ENCODE peak calls at places on chromosomes 2 and 18, in five cellular contexts. G is NT2/D1, W is HepG2, X is GM12878, Q is HCT116. A is an unnamed sample.

GRCh38 chr2:63842149-63843061 is 709 bp downstream of the UGP2 start:
- DNase-seq in G (no peak), W (peak), X (no peak), Q (no peak), A (no peak)

GRCh38 chr2:78070693-78071092 is 548.5 kb upstream of the LRRTM4 start:
- DNase-seq in G (no peak), W (no peak), X (no peak), Q (no peak), A (no peak)

GRCh38 chr18:76754381-76754780 is 68.0 kb upstream of the ZNF236 start:
- DNase-seq in G (no peak), W (peak), X (no peak), Q (no peak), A (no peak)

GRCh38 chr2:240800241-240800640 is 19.8 kb downstream of the KIF1A start:
- DNase-seq in G (no peak), W (no peak), X (no peak), Q (no peak), A (no peak)

GRCh38 chr18:50006470-50007046 is 188.4 kb downstream of the MYO5B start:
- DNase-seq in G (no peak), W (no peak), X (no peak), Q (no peak), A (no peak)

GRCh38 chr2:233241803-233242202 is 9.7 kb upstream of the ATG16L1 start:
- DNase-seq in G (no peak), W (no peak), X (no peak), Q (no peak), A (no peak)

GRCh38 chr2:89833780-89834117 is 1142.3 kb downstream of the RPIA start:
- DNase-seq in G (no peak), W (no peak), X (no peak), Q (no peak), A (no peak)

GRCh38 chr18:1147616-1148184 is 243.0 kb downstream of the ADCYAP1 start:
- DNase-seq in G (peak), W (no peak), X (no peak), Q (no peak), A (no peak)

GRCh38 chr2:437772-438393 is 150.0 kb upstream of the ALKAL2 start:
- DNase-seq in G (no peak), W (no peak), X (no peak), Q (no peak), A (no peak)

GRCh38 chr18:44815108-44815507 is 134.4 kb downstream of the SETBP1 start:
- DNase-seq in G (no peak), W (no peak), X (no peak), Q (no peak), A (no peak)

GRCh38 chr2:75481041-75481836 is 79.5 kb downstream of the EVA1A start:
- DNase-seq in G (no peak), W (peak), X (no peak), Q (peak), A (no peak)

GRCh38 chr2:229160984-229161383 is 110.1 kb downstream of the PID1 start:
- DNase-seq in G (no peak), W (no peak), X (no peak), Q (no peak), A (no peak)

GRCh38 chr2:217433522-217433921 is 569.3 kb downstream of the TNS1 start:
- DNase-seq in G (no peak), W (no peak), X (no peak), Q (no peak), A (no peak)

GRCh38 chr18:22052405-22053105 is 116.8 kb upstream of the GATA6 start:
- DNase-seq in G (no peak), W (peak), X (no peak), Q (no peak), A (no peak)

GRCh38 chr2:237910576-237911362 is 51.3 kb downstream of the RAMP1 start:
- DNase-seq in G (no peak), W (no peak), X (no peak), Q (no peak), A (no peak)

GRCh38 chr2:203209538-203209937 is 29.3 kb upstream of the CYP20A1 start:
- DNase-seq in G (no peak), W (no peak), X (no peak), Q (no peak), A (no peak)

GRCh38 chr2:69902213-69902922 is 8.6 kb downstream of the SNRNP27 start:
- DNase-seq in G (no peak), W (no peak), X (peak), Q (no peak), A (no peak)

GRCh38 chr2:230696670-230697069 is 16.0 kb upstream of the CAB39 start:
- DNase-seq in G (no peak), W (no peak), X (no peak), Q (no peak), A (no peak)

GRCh38 chr2:230692760-230693159 is 19.9 kb upstream of the CAB39 start:
- DNase-seq in G (no peak), W (no peak), X (no peak), Q (no peak), A (no peak)

GRCh38 chr2:230695551-230695950 is 17.1 kb upstream of the CAB39 start:
- DNase-seq in G (no peak), W (no peak), X (no peak), Q (no peak), A (no peak)

GRCh38 chr2:230693411-230693810 is 19.2 kb upstream of the CAB39 start:
- DNase-seq in G (no peak), W (no peak), X (no peak), Q (no peak), A (no peak)

DNA sequence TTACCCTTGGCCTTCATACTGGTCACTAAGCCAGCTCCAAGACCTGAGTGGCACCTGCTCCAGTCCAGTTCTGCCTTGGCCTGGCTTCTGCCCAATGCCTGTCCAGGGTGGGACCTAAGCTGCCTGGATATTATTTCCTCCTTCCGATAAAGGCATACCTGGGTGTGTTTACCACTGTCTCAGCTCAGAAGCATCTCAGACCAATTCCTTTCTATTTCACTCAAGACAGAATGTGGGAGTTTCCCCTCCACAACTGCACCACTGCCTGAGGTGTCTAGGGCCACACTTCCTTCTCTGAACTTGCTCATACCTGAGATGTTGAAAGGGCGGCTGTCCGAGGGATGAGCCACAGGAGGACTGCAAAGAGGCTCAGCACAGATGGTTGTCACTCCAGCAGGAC is 18.4 kb upstream of the CAB39 start:
- DNase-seq in G (no peak), W (no peak), X (no peak), Q (no peak), A (no peak)
- TF ChIP-seq YY1 in G (no peak), W (no peak), X (no peak), Q (no peak), A (no peak)

GRCh38 chr2:137865954-137866540 is 98.2 kb upstream of the HNMT start:
- DNase-seq in G (peak), W (peak), X (no peak), Q (peak), A (peak)
- TF ChIP-seq YY1 in G (no peak), W (no peak), X (no peak), Q (no peak), A (no peak)

DNA sequence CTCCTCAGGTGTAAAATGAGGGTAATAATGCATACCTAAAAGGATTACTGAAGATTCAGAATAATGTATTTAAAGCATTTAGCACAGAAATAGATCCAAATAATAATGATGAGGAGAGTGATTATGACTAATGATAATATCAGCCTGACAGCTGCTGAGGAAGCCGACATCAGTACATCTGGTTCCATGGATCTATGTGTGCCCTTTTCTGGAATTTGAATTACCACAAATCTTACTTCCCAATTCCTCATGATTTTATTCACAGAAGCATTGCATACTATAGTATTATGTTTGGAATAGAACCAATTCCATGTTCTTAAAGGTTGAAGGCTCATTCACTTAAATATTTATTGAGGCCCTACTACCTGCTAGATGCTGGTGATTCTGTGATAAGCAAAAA is 248.9 kb upstream of the THUMPD2 start:
- DNase-seq in G (no peak), W (no peak), X (no peak), Q (no peak), A (no peak)
- TF ChIP-seq YY1 in G (no peak), W (no peak), X (no peak), Q (no peak), A (no peak)

DNA sequence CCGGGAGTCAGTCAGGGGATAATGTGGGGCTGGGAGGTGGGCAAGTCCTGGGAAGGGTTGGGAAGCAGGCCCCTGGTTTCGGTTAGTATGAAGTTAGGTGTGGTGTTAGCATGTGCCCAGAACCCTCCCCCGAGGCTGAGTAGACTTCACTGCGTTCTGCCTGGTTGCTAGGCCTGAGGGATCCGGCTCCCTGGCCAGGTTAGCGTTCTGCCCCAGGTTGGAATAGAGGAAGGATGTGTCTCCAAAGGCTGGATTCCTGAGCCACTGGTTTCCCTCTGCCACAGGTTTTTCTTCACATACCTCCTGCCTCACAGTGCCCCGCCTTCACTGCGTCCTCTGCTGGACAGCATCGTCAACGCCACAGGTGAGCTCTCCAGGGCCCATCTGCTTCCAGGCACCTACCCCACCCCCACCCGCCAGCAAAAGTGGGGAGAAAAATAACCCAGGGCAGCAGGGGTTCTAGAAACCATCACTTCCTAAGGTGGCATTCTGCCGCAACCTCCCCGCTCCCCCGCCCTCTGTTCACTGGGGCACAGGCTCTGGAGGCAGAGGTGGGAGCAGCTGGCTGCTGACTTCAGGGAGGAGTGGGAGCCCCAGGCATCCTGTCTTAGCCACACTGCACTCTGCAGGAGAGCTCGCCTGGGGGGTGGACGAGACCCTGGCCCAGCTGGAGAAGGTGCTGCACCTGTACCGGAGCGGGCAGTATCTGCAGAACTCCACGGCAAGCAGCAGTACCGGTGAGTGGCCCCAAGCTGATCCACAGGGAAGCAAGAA is 7.0 kb downstream of the PKDCC start:
- DNase-seq in G (no peak), W (peak), X (no peak), Q (peak), A (no peak)
- TF ChIP-seq YY1 in G (no peak), W (no peak), X (no peak), Q (no peak), A (no peak)

DNA sequence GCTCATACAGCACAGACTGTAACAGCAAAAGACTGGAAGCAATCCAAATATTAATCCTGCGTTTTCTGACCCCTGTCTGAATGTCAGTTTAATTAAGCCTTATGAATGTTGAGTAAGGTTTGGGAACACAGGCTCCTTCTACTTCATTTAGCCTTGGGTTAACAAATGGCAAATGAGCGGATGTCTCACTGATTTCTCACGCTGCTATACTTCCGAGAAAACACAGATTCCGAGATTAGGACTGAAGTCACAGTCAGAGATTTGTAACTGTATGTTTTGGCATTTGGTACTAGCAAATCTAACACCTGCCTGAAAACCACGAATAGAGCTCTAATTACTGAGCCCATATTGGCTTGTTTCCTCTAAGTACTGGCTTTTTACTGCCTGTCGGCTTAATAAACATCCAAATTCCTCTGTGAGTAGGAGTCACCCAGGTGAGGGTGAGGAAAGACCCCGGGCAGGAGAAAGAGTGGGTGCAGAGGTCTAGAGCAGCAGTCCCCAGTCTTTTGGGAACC is 10.6 kb downstream of the MC5R start:
- DNase-seq in G (no peak), W (no peak), X (no peak), Q (no peak), A (no peak)
- TF ChIP-seq YY1 in G (no peak), W (no peak), X (no peak), Q (no peak), A (no peak)

GRCh38 chr2:168120310-168120709 is 127.1 kb downstream of the STK39 start:
- DNase-seq in G (no peak), W (no peak), X (no peak), Q (no peak), A (no peak)
- TF ChIP-seq YY1 in G (no peak), W (no peak), X (no peak), Q (no peak), A (no peak)

DNA sequence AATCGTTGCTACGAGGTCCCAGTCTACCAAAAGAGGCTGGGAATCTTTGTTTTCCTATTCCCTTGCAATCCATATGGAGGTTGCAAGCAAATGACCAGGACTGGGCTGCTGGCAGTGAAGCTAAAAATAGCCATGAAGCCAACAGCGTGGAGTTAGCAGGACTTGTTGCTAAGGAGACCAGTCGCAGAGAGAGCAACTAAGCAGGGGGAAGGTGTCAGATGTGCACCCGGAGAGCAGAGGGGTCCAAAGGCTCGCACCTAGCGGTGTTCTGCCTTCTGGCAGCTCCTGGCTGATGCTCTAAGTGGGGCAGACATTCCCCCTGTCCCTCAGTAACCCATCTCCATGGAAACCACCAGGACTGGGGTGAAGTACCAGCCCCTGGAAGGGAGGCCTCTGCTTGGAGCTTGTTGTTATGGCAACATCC is 84.7 kb downstream of the DNMT3A start:
- DNase-seq in G (no peak), W (no peak), X (no peak), Q (no peak), A (no peak)
- TF ChIP-seq YY1 in G (no peak), W (no peak), X (no peak), Q (no peak), A (no peak)

DNA sequence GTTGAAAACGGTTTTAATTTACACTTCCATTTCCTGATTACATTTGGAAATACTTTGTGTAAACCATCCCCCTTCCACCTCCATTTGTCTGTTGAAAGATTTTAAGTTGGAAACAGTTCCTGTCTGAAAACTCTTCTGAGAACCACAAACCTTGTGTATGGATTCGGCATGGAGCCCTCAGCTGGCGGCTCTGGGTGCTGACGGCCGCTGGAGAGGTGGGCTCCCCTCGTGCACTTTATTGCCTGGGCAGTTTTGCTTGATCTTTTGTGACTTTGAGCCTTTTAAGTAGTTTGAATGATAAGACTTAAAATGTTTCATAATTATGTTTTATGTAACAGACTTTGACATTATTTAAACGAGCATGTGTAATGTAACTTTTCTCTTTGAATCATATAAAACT is 11.1 kb downstream of the KLF11 start:
- DNase-seq in G (no peak), W (no peak), X (no peak), Q (no peak), A (no peak)
- TF ChIP-seq YY1 in G (no peak), W (no peak), X (no peak), Q (no peak), A (no peak)

DNA sequence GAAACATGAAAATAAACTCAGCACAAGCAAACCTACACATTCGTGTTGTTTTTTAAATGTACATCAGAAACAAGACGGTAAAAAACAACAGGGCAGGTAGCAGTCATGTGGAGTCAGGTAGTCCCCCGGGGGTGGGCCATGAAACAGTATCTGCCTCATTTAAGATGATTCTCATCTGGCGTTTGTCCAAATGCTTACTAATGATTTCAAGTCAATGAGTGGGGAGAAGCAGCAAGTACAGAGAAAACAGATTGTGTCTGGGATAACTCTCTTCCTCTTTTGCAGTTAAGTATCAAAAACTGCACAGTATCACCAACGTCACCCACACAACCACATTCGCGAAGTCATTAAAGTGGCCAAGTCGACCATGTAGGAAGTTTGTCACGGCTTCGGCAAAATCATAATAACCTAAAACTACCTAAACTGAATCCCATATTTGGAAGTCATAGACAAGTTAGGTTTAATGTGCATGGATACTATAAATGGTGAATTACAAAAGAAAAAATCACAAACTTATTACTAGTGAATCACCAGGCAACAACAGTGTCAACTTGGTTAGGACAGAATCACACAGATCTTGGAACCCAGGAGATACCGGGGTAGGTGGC is 1.2 kb downstream of the LAPTM4A start:
- DNase-seq in G (no peak), W (peak), X (peak), Q (no peak), A (no peak)
- TF ChIP-seq YY1 in G (no peak), W (no peak), X (no peak), Q (no peak), A (no peak)